ENCODE peak calls at places on chromosomes 11 and 22, in four cellular contexts. R, Q, E and Y are unnamed samples.

GRCh38 chr11:118245946-118246562 is 6.1 kb downstream of the MPZL3 start:
- DNase-seq in E (no peak), Q (no peak), R (no peak), Y (no peak)

GRCh38 chr11:20397281-20397680 is 9.8 kb downstream of the PRMT3 start:
- DNase-seq in E (no peak), R (no peak), Q (peak; percentile 66), Y (peak; percentile 57)

GRCh38 chr11:115919341-115920086 is 415.3 kb upstream of the CADM1 start:
- DNase-seq in E (no peak), R (no peak), Q (peak; percentile 55), Y (peak; percentile 79)

GRCh38 chr22:25817092-25817943 is 75.3 kb downstream of the MYO18B start:
- DNase-seq in E (no peak), R (no peak), Q (no peak), Y (no peak)

GRCh38 chr11:27830206-27830605 is 130.0 kb upstream of the BDNF start:
- DNase-seq in E (no peak), Q (peak; percentile 25), R (no peak), Y (no peak)

GRCh38 chr11:6799402-6799801 is at the start of gene OR6A2:
- DNase-seq in E (no peak), R (no peak), Q (peak; percentile 23), Y (peak; percentile 47)

GRCh38 chr11:36431429-36432092 is 78.5 kb downstream of the TRAF6 start:
- DNase-seq in E (no peak), R (no peak), Q (peak; percentile 18), Y (peak; percentile 98)

GRCh38 chr22:45948081-45948648 is 28.8 kb downstream of the WNT7B start:
- DNase-seq in R (no peak), Q (no peak), E (no peak), Y (no peak)

GRCh38 chr11:116777056-116777455 is 4.3 kb upstream of the BUD13 start:
- DNase-seq in R (no peak), Q (no peak), E (no peak), Y (no peak)

GRCh38 chr22:49532831-49533802 is 294.6 kb downstream of the BRD1 start:
- DNase-seq in R (no peak), Q (no peak), E (no peak), Y (no peak)

GRCh38 chr22:19756288-19757128 is 4.1 kb upstream of the TBX1 start:
- DNase-seq in Q (peak; percentile 49), E (no peak), R (peak; percentile 62), Y (no peak)

GRCh38 chr11:3170756-3171670 is 5.9 kb upstream of the OSBPL5 start:
- DNase-seq in R (no peak), E (no peak), Q (no peak), Y (no peak)

GRCh38 chr22:44337658-44338004 is 24.9 kb upstream of the SHISAL1 start:
- DNase-seq in E (no peak), R (peak; percentile 53), Q (peak; percentile 41), Y (peak; percentile 75)

GRCh38 chr11:110779108-110779507 is 66.9 kb upstream of the ARHGAP20 start:
- DNase-seq in E (no peak), Q (no peak), R (no peak), Y (no peak)

GRCh38 chr22:33601062-33601461 is 319.2 kb downstream of the LARGE1 start:
- DNase-seq in E (no peak), R (no peak), Q (no peak), Y (no peak)

GRCh38 chr22:32204856-32205722 is at the start of gene RFPL2:
- DNase-seq in E (no peak), R (peak; percentile 89), Q (peak; percentile 93), Y (peak; percentile 1)

GRCh38 chr11:68954970-68955958 is 25.5 kb downstream of the MRGPRD start:
- DNase-seq in R (peak; percentile 44), E (no peak), Q (no peak), Y (peak; percentile 45)

GRCh38 chr22:42313204-42313603 is 42.8 kb upstream of the TCF20 start:
- DNase-seq in Q (peak; percentile 53), R (no peak), E (no peak), Y (no peak)

GRCh38 chr11:119337581-119338317 is 2.9 kb downstream of the C1QTNF5 start:
- DNase-seq in R (peak; percentile 88), E (no peak), Q (peak; percentile 90), Y (peak; percentile 90)

GRCh38 chr11:61957028-61957770 is 7.0 kb downstream of the BEST1 start:
- DNase-seq in Q (no peak), R (no peak), E (no peak), Y (no peak)

GRCh38 chr11:121889168-121889567 is 226.8 kb downstream of the BLID start:
- DNase-seq in Q (no peak), E (no peak), R (no peak), Y (peak; percentile 41)
- H3K56ac ChIP-seq in Q (no peak overlapping the region), E (no peak overlapping the region), R (no peak overlapping the region), Y (no peak overlapping the region)

GRCh38 chr11:128530119-128531091 is 57.0 kb downstream of the ETS1 start:
- DNase-seq in E (no peak), Q (no peak), R (no peak), Y (peak; percentile 99)
- H3K56ac ChIP-seq in E (no peak overlapping the region), Q (no peak overlapping the region), R (no peak overlapping the region), Y (no peak overlapping the region)

GRCh38 chr11:114196994-114197702 is 99.1 kb upstream of the NNMT start:
- DNase-seq in R (no peak), Q (no peak), E (no peak), Y (no peak)
- H3K56ac ChIP-seq in R (no peak overlapping the region), Q (no peak overlapping the region), E (no peak overlapping the region), Y (no peak overlapping the region)

GRCh38 chr11:15744693-15745092 is 611.7 kb downstream of the SOX6 start:
- DNase-seq in R (no peak), Q (no peak), E (no peak), Y (no peak)

GRCh38 chr11:15747671-15748070 is 608.7 kb downstream of the SOX6 start:
- DNase-seq in E (no peak), Q (no peak), R (no peak), Y (peak; percentile 72)

GRCh38 chr11:15742626-15743243 is 613.6 kb downstream of the SOX6 start:
- DNase-seq in Q (no peak), R (no peak), E (no peak), Y (peak; percentile 50)

GRCh38 chr11:15743244-15743629 is 613.1 kb downstream of the SOX6 start:
- DNase-seq in R (no peak), Q (no peak), E (no peak), Y (no peak)

DNA sequence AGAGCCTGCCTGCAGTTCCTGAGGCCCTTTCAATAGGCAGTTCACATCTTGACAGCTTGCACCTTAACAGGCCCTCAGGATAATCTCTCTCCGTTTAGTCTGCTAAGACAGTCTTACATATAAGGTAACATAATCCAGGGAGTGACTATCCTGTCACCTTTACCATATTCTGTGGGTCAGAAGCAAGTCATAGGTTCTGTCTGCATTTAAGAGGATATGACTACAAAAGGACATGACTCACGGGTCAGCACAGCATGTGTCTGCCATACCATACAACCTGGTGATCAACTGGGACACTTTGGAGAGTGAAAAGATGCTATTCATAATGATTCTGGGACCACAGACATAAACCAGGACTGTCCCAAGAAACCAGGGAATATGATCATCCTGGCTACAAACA is 611.1 kb downstream of the SOX6 start:
- DNase-seq in E (no peak), Q (no peak), R (no peak), Y (peak; percentile 50)
- H3K56ac ChIP-seq in E (no peak overlapping the region), Q (no peak overlapping the region), R (no peak overlapping the region), Y (no peak overlapping the region)